ENCODE peak calls at places on chromosomes 5 and 9, in four cellular contexts. Q is breast epithelium, Z is body of pancreas, H is OCI-LY7. S is an unnamed sample.

GRCh38 chr5:149239917-149240316 is 31.7 kb upstream of the AFAP1L1 start:
- DNase-seq in Z (no peak), Q (no peak), H (no peak), S (no peak)

GRCh38 chr5:180860273-180860886 is 696 bp downstream of the ZFP62 start:
- DNase-seq in Z (no peak), H (peak; percentile 90), Q (no peak), S (peak; percentile 44)

GRCh38 chr9:124780060-124780756 is 3.3 kb downstream of the OLFML2A start:
- DNase-seq in Z (no peak), H (no peak), Q (peak; percentile 65), S (no peak)

GRCh38 chr5:171157775-171158174 is 151.3 kb upstream of the TLX3 start:
- DNase-seq in Q (no peak), Z (no peak), H (no peak), S (no peak)

GRCh38 chr9:113585555-113585954 is 122.0 kb downstream of the RGS3 start:
- DNase-seq in Z (no peak), Q (no peak), H (no peak), S (no peak)

GRCh38 chr5:5025774-5026406 is 114.2 kb upstream of the ADAMTS16 start:
- DNase-seq in H (peak; percentile 3), Q (no peak), Z (no peak), S (no peak)

GRCh38 chr9:131875828-131876485 is 136.1 kb upstream of the RAPGEF1 start:
- DNase-seq in H (no peak), Q (no peak), Z (no peak), S (no peak)

GRCh38 chr5:149257875-149258705 is 13.6 kb upstream of the AFAP1L1 start:
- DNase-seq in H (no peak), Z (no peak), Q (no peak), S (no peak)

GRCh38 chr5:17096975-17097695 is 120.3 kb upstream of the BASP1 start:
- DNase-seq in H (no peak), Q (no peak), Z (peak; percentile 9), S (no peak)

GRCh38 chr5:157303667-157304327 is 37.9 kb downstream of the CYFIP2 start:
- DNase-seq in Q (no peak), Z (peak; percentile 27), H (peak; percentile 16), S (no peak)

GRCh38 chr5:111774525-111774924 is 17.5 kb upstream of the NREP start:
- DNase-seq in H (peak; percentile 49), Q (peak; percentile 54), Z (peak; percentile 17), S (no peak)

GRCh38 chr5:177447066-177447610 is 524 bp downstream of the PRR7 start:
- DNase-seq in H (peak; percentile 65), Q (no peak), Z (peak; percentile 70), S (peak; percentile 64)

GRCh38 chr9:99085949-99086948 is 18.7 kb upstream of the TGFBR1 start:
- DNase-seq in Q (no peak), Z (no peak), H (no peak), S (peak; percentile 40)

GRCh38 chr9:124442360-124442759 is 7.9 kb upstream of the ADGRD2 start:
- DNase-seq in Q (no peak), H (no peak), Z (no peak), S (no peak)

GRCh38 chr5:34577267-34577666 is 78.9 kb upstream of the RAI14 start:
- DNase-seq in Q (no peak), Z (no peak), H (no peak), S (no peak)

GRCh38 chr5:139340051-139340450 is 1.6 kb upstream of the PAIP2 start:
- DNase-seq in Q (no peak), Z (no peak), H (no peak), S (no peak)

GRCh38 chr9:120655005-120655622 is 59.2 kb downstream of the MEGF9 start:
- DNase-seq in Z (no peak), H (no peak), Q (no peak), S (no peak)

GRCh38 chr5:56638061-56638621 is 177.2 kb upstream of the MAP3K1 start:
- DNase-seq in Q (peak; percentile 71), Z (peak; percentile 90), H (no peak), S (no peak)

GRCh38 chr9:111696796-111697195 is 35.4 kb downstream of the GNG10 start:
- DNase-seq in H (no peak), Q (no peak), Z (no peak), S (no peak)

GRCh38 chr5:142998316-142998862 is 228.2 kb downstream of the ARHGAP26 start:
- DNase-seq in Z (no peak), Q (no peak), H (peak; percentile 40), S (no peak)

GRCh38 chr9:4113711-4114110 is 186.2 kb downstream of the GLIS3 start:
- DNase-seq in Z (no peak), H (no peak), Q (no peak), S (no peak)

GRCh38 chr9:134363450-134363849 is 37.2 kb downstream of the RXRA start:
- DNase-seq in Z (no peak), Q (no peak), H (no peak), S (no peak)

GRCh38 chr5:90602681-90603080 is 44.1 kb downstream of the ADGRV1 start:
- DNase-seq in Q (no peak), Z (no peak), H (no peak), S (no peak)

GRCh38 chr5:143551765-143552164 is 148.3 kb upstream of the NR3C1 start:
- DNase-seq in Q (no peak), Z (no peak), H (no peak), S (no peak)

GRCh38 chr5:5598547-5599113 is 176.2 kb downstream of the ICE1 start:
- DNase-seq in Q (no peak), Z (no peak), H (no peak), S (no peak)

GRCh38 chr5:179146277-179146676 is 86.1 kb downstream of the ZNF354C start:
- DNase-seq in Z (no peak), Q (no peak), H (no peak), S (no peak)

GRCh38 chr9:111158375-111158774 is 120.1 kb upstream of the LPAR1 start:
- DNase-seq in Q (no peak), Z (no peak), H (no peak), S (no peak)

GRCh38 chr9:134375430-134376385 is 49.5 kb downstream of the RXRA start:
- DNase-seq in Q (peak; percentile 68), Z (peak; percentile 72), H (no peak), S (no peak)

GRCh38 chr5:168790037-168790635 is 211.0 kb upstream of the PANK3 start:
- DNase-seq in Z (no peak), H (no peak), Q (no peak), S (no peak)

GRCh38 chr9:72554221-72554641 is 32.8 kb downstream of the TMC1 start:
- DNase-seq in H (no peak), Q (no peak), Z (no peak), S (no peak)

GRCh38 chr5:2534970-2535369 is 216.5 kb downstream of the IRX2 start:
- DNase-seq in H (no peak), Z (no peak), Q (no peak), S (no peak)

GRCh38 chr9:134731497-134732391 is 90.1 kb downstream of the COL5A1 start:
- DNase-seq in Q (no peak), H (no peak), Z (no peak), S (no peak)

GRCh38 chr9:84170521-84171141 is 169.9 kb downstream of the SLC28A3 start:
- DNase-seq in H (no peak), Z (peak; percentile 84), Q (peak; percentile 61), S (no peak)

GRCh38 chr5:163563880-163564279 is 58.5 kb downstream of the MAT2B start:
- DNase-seq in H (no peak), Z (no peak), Q (no peak), S (no peak)

GRCh38 chr5:113294341-113295110 is 140.3 kb downstream of the TSSK1B start:
- DNase-seq in H (peak; percentile 5), Q (peak; percentile 82), Z (peak; percentile 82), S (no peak)
- TF ChIP-seq CTCF in H (peak; percentile 14), Q (no peak), Z (peak; percentile 9), S (no peak)

DNA sequence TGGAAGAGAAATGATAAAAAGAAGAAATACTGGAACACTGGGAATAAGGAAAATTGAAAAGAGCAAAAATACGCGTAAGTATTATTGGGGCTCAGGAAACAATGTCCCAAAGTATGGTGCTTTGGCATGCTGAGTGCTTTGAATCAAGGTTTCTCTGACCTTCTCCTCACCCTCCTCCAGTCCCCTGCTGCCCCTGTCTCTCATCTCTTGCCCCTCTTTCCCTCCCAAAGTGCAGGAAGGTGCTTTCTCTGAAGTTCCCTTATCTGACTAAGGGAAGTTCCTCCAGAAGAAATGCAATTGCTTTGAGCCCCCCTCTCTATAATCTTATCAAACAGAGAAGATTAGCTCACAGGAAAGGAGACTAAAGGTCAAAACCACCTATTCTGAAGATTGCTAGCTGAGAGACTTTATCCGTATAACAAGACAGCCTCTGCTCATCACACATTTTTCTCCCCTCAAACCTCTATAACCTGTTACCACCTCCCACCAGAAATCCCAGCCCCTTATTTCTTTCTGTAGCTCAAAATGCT is 288.2 kb downstream of the ARL15 start:
- DNase-seq in Q (no peak), H (no peak), Z (no peak), S (no peak)
- H3K4me3 ChIP-seq in Q (no peak overlapping the region), H (no peak overlapping the region), Z (no peak overlapping the region), S (no peak overlapping the region)

DNA sequence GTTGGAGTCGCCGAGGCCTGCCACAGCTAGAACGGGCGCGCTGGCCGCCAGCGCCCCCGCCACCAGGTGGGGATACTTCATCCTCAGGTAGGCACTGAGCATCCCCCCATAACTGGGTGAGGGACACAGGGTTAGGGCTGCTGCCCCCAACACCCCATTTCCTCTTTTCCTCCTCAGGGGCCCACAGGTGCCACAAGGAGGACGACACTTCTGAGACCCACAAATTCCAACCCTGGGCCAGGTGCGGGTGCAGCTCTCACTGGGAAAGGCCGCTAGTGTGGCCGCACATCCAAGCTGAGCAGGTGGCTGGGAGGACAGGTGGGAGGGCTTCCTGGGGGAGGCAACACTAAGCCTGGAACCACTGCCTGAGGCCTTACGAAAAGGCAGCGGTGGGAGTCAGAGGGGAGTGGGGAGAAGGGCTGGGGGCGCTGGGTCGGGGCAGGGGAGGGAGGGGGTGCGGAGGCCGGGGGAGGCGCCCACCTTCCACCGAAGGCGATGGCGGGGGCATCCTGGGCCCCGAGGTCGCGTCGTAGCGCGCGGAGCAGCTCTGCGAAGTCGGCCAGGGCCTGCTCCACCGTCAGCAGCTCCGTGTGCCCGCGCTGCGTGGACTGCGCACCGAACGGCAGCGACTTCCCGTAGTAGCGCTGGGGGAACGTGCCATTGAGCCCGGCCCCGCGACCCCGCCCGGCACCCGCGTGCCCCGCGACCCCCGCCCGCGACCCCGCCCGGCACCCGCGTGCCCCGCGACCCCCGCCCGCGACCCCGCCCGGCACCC is 961 bp downstream of the DPP7 start:
- DNase-seq in H (no peak), Q (no peak), Z (no peak), S (no peak)
- TF ChIP-seq CTCF in H (peak; percentile 37), Q (no peak), Z (no peak), S (no peak)

GRCh38 chr9:21546949-21547348 is 64.8 kb upstream of the IFNE start:
- DNase-seq in Z (no peak), H (no peak), Q (no peak), S (no peak)

GRCh38 chr9:21542780-21543179 is 60.7 kb upstream of the IFNE start:
- DNase-seq in H (no peak), Z (no peak), Q (no peak), S (no peak)

DNA sequence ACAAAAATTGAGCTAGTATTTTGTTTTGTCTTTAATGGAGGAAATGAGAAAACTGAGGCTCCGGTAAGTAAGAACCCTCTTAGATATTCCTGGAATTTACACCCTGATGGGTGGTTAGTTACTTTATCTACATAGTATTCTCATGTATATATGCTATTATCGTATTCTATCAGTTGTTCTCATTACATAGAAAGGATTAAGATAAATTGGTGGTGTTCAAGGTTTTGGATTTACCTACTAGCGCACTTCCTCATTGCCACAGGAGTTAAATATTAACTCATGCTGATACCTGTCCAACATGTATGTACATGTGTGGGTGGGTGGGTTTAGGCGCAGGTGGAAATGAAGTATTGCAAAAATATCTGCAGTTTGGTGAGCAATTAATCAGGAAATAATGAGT is 61.1 kb upstream of the IFNE start:
- DNase-seq in H (no peak), Z (no peak), Q (no peak), S (no peak)
- H3K4me3 ChIP-seq in H (no peak overlapping the region), Z (no peak overlapping the region), Q (no peak overlapping the region), S (no peak overlapping the region)

GRCh38 chr9:68560131-68560844 is 19.6 kb upstream of the TMEM252 start:
- DNase-seq in Q (no peak), Z (peak; percentile 61), H (peak; percentile 54), S (peak; percentile 76)
- TF ChIP-seq CTCF in Q (no peak), Z (peak; percentile 46), H (peak; percentile 80), S (peak; percentile 60)

S was measured in HL-60.